ENCODE peak calls at places on chromosomes 6 and 20, in seven cellular contexts. One of them, this sample, is unnamed.

GRCh38 chr20:43492101-43492500 is 15.4 kb upstream of the L3MBTL1 start:
- DNase-seq in NCI-H1694 treated with DMSO at 0.1 percent for 48 hours: no peak
- DNase-seq in iris pigment epithelial cell: peak; percentile 49
- DNase-seq in NCI-H1092 treated with DMSO at 0.1 percent for 48 hours: no peak
- DNase-seq in HS-5: no peak
- DNase-seq in activated effector memory CD4-positive, alpha-beta T cell treated with anti-CD3 and anti-CD28 coated beads, Interleukin-2, amount 50 U/mL, for 16 hours: no peak
- DNase-seq in nephron progenitor cell: no peak
- DNase-seq in this sample: no peak

GRCh38 chr6:111096246-111096645 is 8.9 kb downstream of the SLC16A10 start:
- DNase-seq in NCI-H1694 treated with DMSO at 0.1 percent for 48 hours: no peak
- DNase-seq in iris pigment epithelial cell: no peak
- DNase-seq in NCI-H1092 treated with DMSO at 0.1 percent for 48 hours: peak; percentile 11
- DNase-seq in HS-5: no peak
- DNase-seq in activated effector memory CD4-positive, alpha-beta T cell treated with anti-CD3 and anti-CD28 coated beads, Interleukin-2, amount 50 U/mL, for 16 hours: peak; percentile 77
- DNase-seq in nephron progenitor cell: no peak
- DNase-seq in this sample: no peak

GRCh38 chr6:79946773-79947190 is 571 bp downstream of the ELOVL4 start:
- DNase-seq in NCI-H1694 treated with DMSO at 0.1 percent for 48 hours: no peak
- DNase-seq in iris pigment epithelial cell: peak; percentile 40
- DNase-seq in NCI-H1092 treated with DMSO at 0.1 percent for 48 hours: no peak
- DNase-seq in HS-5: peak; percentile 6
- DNase-seq in activated effector memory CD4-positive, alpha-beta T cell treated with anti-CD3 and anti-CD28 coated beads, Interleukin-2, amount 50 U/mL, for 16 hours: peak; percentile 64
- DNase-seq in nephron progenitor cell: peak; percentile 53
- DNase-seq in this sample: no peak

GRCh38 chr20:40679119-40679637 is 9.9 kb downstream of the MAFB start:
- DNase-seq in NCI-H1694 treated with DMSO at 0.1 percent for 48 hours: no peak
- DNase-seq in iris pigment epithelial cell: no peak
- DNase-seq in NCI-H1092 treated with DMSO at 0.1 percent for 48 hours: no peak
- DNase-seq in HS-5: no peak
- DNase-seq in activated effector memory CD4-positive, alpha-beta T cell treated with anti-CD3 and anti-CD28 coated beads, Interleukin-2, amount 50 U/mL, for 16 hours: no peak
- DNase-seq in nephron progenitor cell: no peak
- DNase-seq in this sample: no peak

GRCh38 chr6:32195902-32196681 is 3.6 kb upstream of the GPSM3 start:
- DNase-seq in NCI-H1694 treated with DMSO at 0.1 percent for 48 hours: no peak
- DNase-seq in iris pigment epithelial cell: peak; percentile 74
- DNase-seq in NCI-H1092 treated with DMSO at 0.1 percent for 48 hours: peak; percentile 68
- DNase-seq in HS-5: no peak
- DNase-seq in activated effector memory CD4-positive, alpha-beta T cell treated with anti-CD3 and anti-CD28 coated beads, Interleukin-2, amount 50 U/mL, for 16 hours: peak; percentile 85
- DNase-seq in nephron progenitor cell: peak; percentile 80
- DNase-seq in this sample: peak; percentile 96

GRCh38 chr6:105526198-105526872 is 123.5 kb upstream of the PREP start:
- DNase-seq in NCI-H1694 treated with DMSO at 0.1 percent for 48 hours: no peak
- DNase-seq in iris pigment epithelial cell: no peak
- DNase-seq in NCI-H1092 treated with DMSO at 0.1 percent for 48 hours: no peak
- DNase-seq in HS-5: no peak
- DNase-seq in activated effector memory CD4-positive, alpha-beta T cell treated with anti-CD3 and anti-CD28 coated beads, Interleukin-2, amount 50 U/mL, for 16 hours: no peak
- DNase-seq in nephron progenitor cell: no peak
- DNase-seq in this sample: no peak

GRCh38 chr20:25318471-25319240 is 70.8 kb downstream of the PYGB start:
- DNase-seq in NCI-H1694 treated with DMSO at 0.1 percent for 48 hours: no peak
- DNase-seq in iris pigment epithelial cell: no peak
- DNase-seq in NCI-H1092 treated with DMSO at 0.1 percent for 48 hours: no peak
- DNase-seq in HS-5: no peak
- DNase-seq in activated effector memory CD4-positive, alpha-beta T cell treated with anti-CD3 and anti-CD28 coated beads, Interleukin-2, amount 50 U/mL, for 16 hours: no peak
- DNase-seq in nephron progenitor cell: no peak
- DNase-seq in this sample: peak; percentile 82

GRCh38 chr20:23520185-23520584 is 29.3 kb downstream of the CST8 start:
- DNase-seq in NCI-H1694 treated with DMSO at 0.1 percent for 48 hours: no peak
- DNase-seq in iris pigment epithelial cell: no peak
- DNase-seq in NCI-H1092 treated with DMSO at 0.1 percent for 48 hours: no peak
- DNase-seq in HS-5: no peak
- DNase-seq in activated effector memory CD4-positive, alpha-beta T cell treated with anti-CD3 and anti-CD28 coated beads, Interleukin-2, amount 50 U/mL, for 16 hours: no peak
- DNase-seq in nephron progenitor cell: no peak
- DNase-seq in this sample: no peak

GRCh38 chr20:22795897-22796296 is 211.5 kb upstream of the FOXA2 start:
- DNase-seq in NCI-H1694 treated with DMSO at 0.1 percent for 48 hours: no peak
- DNase-seq in iris pigment epithelial cell: peak; percentile 94
- DNase-seq in NCI-H1092 treated with DMSO at 0.1 percent for 48 hours: no peak
- DNase-seq in HS-5: peak; percentile 99
- DNase-seq in activated effector memory CD4-positive, alpha-beta T cell treated with anti-CD3 and anti-CD28 coated beads, Interleukin-2, amount 50 U/mL, for 16 hours: no peak
- DNase-seq in nephron progenitor cell: no peak
- DNase-seq in this sample: no peak

GRCh38 chr6:146972526-146972925 is 231.7 kb upstream of the STXBP5 start:
- DNase-seq in NCI-H1694 treated with DMSO at 0.1 percent for 48 hours: no peak
- DNase-seq in iris pigment epithelial cell: no peak
- DNase-seq in NCI-H1092 treated with DMSO at 0.1 percent for 48 hours: no peak
- DNase-seq in HS-5: no peak
- DNase-seq in activated effector memory CD4-positive, alpha-beta T cell treated with anti-CD3 and anti-CD28 coated beads, Interleukin-2, amount 50 U/mL, for 16 hours: no peak
- DNase-seq in nephron progenitor cell: no peak
- DNase-seq in this sample: no peak

GRCh38 chr6:101608724-101609123 is 215.2 kb downstream of the GRIK2 start:
- DNase-seq in NCI-H1694 treated with DMSO at 0.1 percent for 48 hours: no peak
- DNase-seq in iris pigment epithelial cell: no peak
- DNase-seq in NCI-H1092 treated with DMSO at 0.1 percent for 48 hours: no peak
- DNase-seq in HS-5: no peak
- DNase-seq in activated effector memory CD4-positive, alpha-beta T cell treated with anti-CD3 and anti-CD28 coated beads, Interleukin-2, amount 50 U/mL, for 16 hours: no peak
- DNase-seq in nephron progenitor cell: no peak
- DNase-seq in this sample: no peak

GRCh38 chr6:149888659-149889058 is 9.3 kb downstream of the RAET1E start:
- DNase-seq in NCI-H1694 treated with DMSO at 0.1 percent for 48 hours: no peak
- DNase-seq in iris pigment epithelial cell: peak; percentile 66
- DNase-seq in NCI-H1092 treated with DMSO at 0.1 percent for 48 hours: no peak
- DNase-seq in HS-5: no peak
- DNase-seq in activated effector memory CD4-positive, alpha-beta T cell treated with anti-CD3 and anti-CD28 coated beads, Interleukin-2, amount 50 U/mL, for 16 hours: no peak
- DNase-seq in nephron progenitor cell: no peak
- DNase-seq in this sample: no peak

GRCh38 chr6:111725446-111726112 is 119.9 kb upstream of the TRAF3IP2 start:
- DNase-seq in NCI-H1694 treated with DMSO at 0.1 percent for 48 hours: no peak
- DNase-seq in iris pigment epithelial cell: no peak
- DNase-seq in NCI-H1092 treated with DMSO at 0.1 percent for 48 hours: no peak
- DNase-seq in HS-5: no peak
- DNase-seq in activated effector memory CD4-positive, alpha-beta T cell treated with anti-CD3 and anti-CD28 coated beads, Interleukin-2, amount 50 U/mL, for 16 hours: no peak
- DNase-seq in nephron progenitor cell: no peak
- DNase-seq in this sample: no peak

GRCh38 chr6:40492126-40492525 is 95.0 kb downstream of the LRFN2 start:
- DNase-seq in NCI-H1694 treated with DMSO at 0.1 percent for 48 hours: no peak
- DNase-seq in iris pigment epithelial cell: no peak
- DNase-seq in NCI-H1092 treated with DMSO at 0.1 percent for 48 hours: no peak
- DNase-seq in HS-5: no peak
- DNase-seq in activated effector memory CD4-positive, alpha-beta T cell treated with anti-CD3 and anti-CD28 coated beads, Interleukin-2, amount 50 U/mL, for 16 hours: no peak
- DNase-seq in nephron progenitor cell: no peak
- DNase-seq in this sample: no peak

GRCh38 chr20:40753472-40753871 is 64.4 kb upstream of the MAFB start:
- DNase-seq in NCI-H1694 treated with DMSO at 0.1 percent for 48 hours: no peak
- DNase-seq in iris pigment epithelial cell: peak; percentile 35
- DNase-seq in NCI-H1092 treated with DMSO at 0.1 percent for 48 hours: no peak
- DNase-seq in HS-5: no peak
- DNase-seq in activated effector memory CD4-positive, alpha-beta T cell treated with anti-CD3 and anti-CD28 coated beads, Interleukin-2, amount 50 U/mL, for 16 hours: no peak
- DNase-seq in nephron progenitor cell: no peak
- DNase-seq in this sample: no peak

GRCh38 chr6:150638765-150639164 is 39.1 kb downstream of the PLEKHG1 start:
- DNase-seq in NCI-H1694 treated with DMSO at 0.1 percent for 48 hours: no peak
- DNase-seq in iris pigment epithelial cell: no peak
- DNase-seq in NCI-H1092 treated with DMSO at 0.1 percent for 48 hours: no peak
- DNase-seq in HS-5: no peak
- DNase-seq in activated effector memory CD4-positive, alpha-beta T cell treated with anti-CD3 and anti-CD28 coated beads, Interleukin-2, amount 50 U/mL, for 16 hours: no peak
- DNase-seq in nephron progenitor cell: no peak
- DNase-seq in this sample: no peak

GRCh38 chr6:111995409-111995808 is 58.5 kb upstream of the CCN6 start:
- DNase-seq in NCI-H1694 treated with DMSO at 0.1 percent for 48 hours: no peak
- DNase-seq in iris pigment epithelial cell: no peak
- DNase-seq in NCI-H1092 treated with DMSO at 0.1 percent for 48 hours: no peak
- DNase-seq in HS-5: no peak
- DNase-seq in activated effector memory CD4-positive, alpha-beta T cell treated with anti-CD3 and anti-CD28 coated beads, Interleukin-2, amount 50 U/mL, for 16 hours: no peak
- DNase-seq in nephron progenitor cell: no peak
- DNase-seq in this sample: no peak

GRCh38 chr20:3980260-3981131 is 34.9 kb downstream of the RNF24 start:
- DNase-seq in NCI-H1694 treated with DMSO at 0.1 percent for 48 hours: no peak
- DNase-seq in iris pigment epithelial cell: peak; percentile 71
- DNase-seq in NCI-H1092 treated with DMSO at 0.1 percent for 48 hours: no peak
- DNase-seq in HS-5: peak; percentile 51
- DNase-seq in activated effector memory CD4-positive, alpha-beta T cell treated with anti-CD3 and anti-CD28 coated beads, Interleukin-2, amount 50 U/mL, for 16 hours: peak; percentile 77
- DNase-seq in nephron progenitor cell: no peak
- DNase-seq in this sample: no peak

GRCh38 chr6:4282926-4283325 is 147.6 kb upstream of the ECI2 start:
- DNase-seq in NCI-H1694 treated with DMSO at 0.1 percent for 48 hours: no peak
- DNase-seq in iris pigment epithelial cell: no peak
- DNase-seq in NCI-H1092 treated with DMSO at 0.1 percent for 48 hours: no peak
- DNase-seq in HS-5: no peak
- DNase-seq in activated effector memory CD4-positive, alpha-beta T cell treated with anti-CD3 and anti-CD28 coated beads, Interleukin-2, amount 50 U/mL, for 16 hours: no peak
- DNase-seq in nephron progenitor cell: no peak
- DNase-seq in this sample: no peak

GRCh38 chr20:3818155-3819151 is 1.9 kb upstream of the AP5S1 start:
- DNase-seq in NCI-H1694 treated with DMSO at 0.1 percent for 48 hours: peak; percentile 78
- DNase-seq in iris pigment epithelial cell: peak; percentile 79
- DNase-seq in NCI-H1092 treated with DMSO at 0.1 percent for 48 hours: peak; percentile 72
- DNase-seq in HS-5: peak; percentile 56
- DNase-seq in activated effector memory CD4-positive, alpha-beta T cell treated with anti-CD3 and anti-CD28 coated beads, Interleukin-2, amount 50 U/mL, for 16 hours: no peak
- DNase-seq in nephron progenitor cell: peak; percentile 68
- DNase-seq in this sample: peak; percentile 81

GRCh38 chr6:156828280-156828703 is 51.1 kb downstream of the ARID1B start:
- DNase-seq in NCI-H1694 treated with DMSO at 0.1 percent for 48 hours: no peak
- DNase-seq in iris pigment epithelial cell: peak; percentile 94
- DNase-seq in NCI-H1092 treated with DMSO at 0.1 percent for 48 hours: no peak
- DNase-seq in HS-5: peak; percentile 79
- DNase-seq in activated effector memory CD4-positive, alpha-beta T cell treated with anti-CD3 and anti-CD28 coated beads, Interleukin-2, amount 50 U/mL, for 16 hours: no peak
- DNase-seq in nephron progenitor cell: no peak
- DNase-seq in this sample: no peak

GRCh38 chr6:134381926-134382325 is 64.0 kb upstream of the SGK1 start:
- DNase-seq in NCI-H1694 treated with DMSO at 0.1 percent for 48 hours: no peak
- DNase-seq in iris pigment epithelial cell: no peak
- DNase-seq in NCI-H1092 treated with DMSO at 0.1 percent for 48 hours: peak; percentile 12
- DNase-seq in HS-5: no peak
- DNase-seq in activated effector memory CD4-positive, alpha-beta T cell treated with anti-CD3 and anti-CD28 coated beads, Interleukin-2, amount 50 U/mL, for 16 hours: no peak
- DNase-seq in nephron progenitor cell: no peak
- DNase-seq in this sample: no peak

GRCh38 chr6:7249946-7250643 is 62.9 kb downstream of the SSR1 start:
- DNase-seq in NCI-H1694 treated with DMSO at 0.1 percent for 48 hours: no peak
- DNase-seq in iris pigment epithelial cell: no peak
- DNase-seq in NCI-H1092 treated with DMSO at 0.1 percent for 48 hours: no peak
- DNase-seq in HS-5: no peak
- DNase-seq in activated effector memory CD4-positive, alpha-beta T cell treated with anti-CD3 and anti-CD28 coated beads, Interleukin-2, amount 50 U/mL, for 16 hours: no peak
- DNase-seq in nephron progenitor cell: no peak
- DNase-seq in this sample: peak; percentile 47

GRCh38 chr6:138571174-138571573 is 71.9 kb upstream of the NHSL1 start:
- DNase-seq in NCI-H1694 treated with DMSO at 0.1 percent for 48 hours: no peak
- DNase-seq in iris pigment epithelial cell: no peak
- DNase-seq in NCI-H1092 treated with DMSO at 0.1 percent for 48 hours: peak; percentile 23
- DNase-seq in HS-5: no peak
- DNase-seq in activated effector memory CD4-positive, alpha-beta T cell treated with anti-CD3 and anti-CD28 coated beads, Interleukin-2, amount 50 U/mL, for 16 hours: no peak
- DNase-seq in nephron progenitor cell: no peak
- DNase-seq in this sample: no peak

GRCh38 chr6:105726902-105727655 is 324.2 kb upstream of the PREP start:
- DNase-seq in NCI-H1694 treated with DMSO at 0.1 percent for 48 hours: no peak
- DNase-seq in iris pigment epithelial cell: peak; percentile 16
- DNase-seq in NCI-H1092 treated with DMSO at 0.1 percent for 48 hours: no peak
- DNase-seq in HS-5: peak; percentile 29
- DNase-seq in activated effector memory CD4-positive, alpha-beta T cell treated with anti-CD3 and anti-CD28 coated beads, Interleukin-2, amount 50 U/mL, for 16 hours: no peak
- DNase-seq in nephron progenitor cell: no peak
- DNase-seq in this sample: no peak

GRCh38 chr6:145506554-145506953 is 228.8 kb downstream of the EPM2A start:
- DNase-seq in NCI-H1694 treated with DMSO at 0.1 percent for 48 hours: no peak
- DNase-seq in iris pigment epithelial cell: peak; percentile 8
- DNase-seq in NCI-H1092 treated with DMSO at 0.1 percent for 48 hours: no peak
- DNase-seq in HS-5: no peak
- DNase-seq in activated effector memory CD4-positive, alpha-beta T cell treated with anti-CD3 and anti-CD28 coated beads, Interleukin-2, amount 50 U/mL, for 16 hours: no peak
- DNase-seq in nephron progenitor cell: no peak
- DNase-seq in this sample: no peak